ENCODE peak calls at places on chromosomes 2 and 18, in five cellular contexts. H is cardiac muscle cell, N is mucosa of descending colon, S is right cardiac atrium, V is fibroblast of lung. R is an unnamed sample.

GRCh38 chr2:28434600-28434989 is 41.9 kb downstream of the FOSL2 start:
- DNase-seq in V (no peak), H (no peak), N (no peak), S (no peak), R (no peak)

GRCh38 chr2:53944542-53944941 is 26.3 kb downstream of the PSME4 start:
- DNase-seq in H (no peak), N (no peak), S (no peak), V (no peak), R (no peak)

GRCh38 chr2:46564811-46565241 is 85.5 kb downstream of the TMEM247 start:
- DNase-seq in H (peak; percentile 95), N (no peak), S (no peak), V (no peak), R (no peak)

GRCh38 chr18:6022840-6023239 is 127.5 kb upstream of the TMEM200C start:
- DNase-seq in S (no peak), V (peak; percentile 34), H (no peak), N (no peak), R (no peak)

GRCh38 chr2:226694142-226694541 is 105.5 kb downstream of the IRS1 start:
- DNase-seq in S (no peak), V (no peak), H (no peak), N (no peak), R (no peak)

GRCh38 chr2:199278099-199278498 is 179.6 kb downstream of the SATB2 start:
- DNase-seq in N (no peak), H (no peak), V (no peak), S (no peak), R (no peak)

GRCh38 chr2:32772623-32773221 is 144.9 kb downstream of the TTC27 start:
- DNase-seq in V (peak; percentile 84), H (peak; percentile 79), S (no peak), N (peak; percentile 7), R (no peak)

GRCh38 chr2:51760441-51760840 is 728.5 kb upstream of the NRXN1 start:
- DNase-seq in S (no peak), V (no peak), H (no peak), N (no peak), R (no peak)

GRCh38 chr2:151718796-151719195 is 15.5 kb downstream of the NEB start:
- DNase-seq in H (no peak), S (no peak), V (no peak), N (no peak), R (no peak)

GRCh38 chr2:17337507-17337906 is 180.7 kb downstream of the RAD51AP2 start:
- DNase-seq in V (no peak), S (no peak), N (no peak), H (no peak), R (no peak)

GRCh38 chr2:54388093-54388492 is 68.0 kb upstream of the SPTBN1 start:
- DNase-seq in N (no peak), S (no peak), V (no peak), H (no peak), R (no peak)

GRCh38 chr2:239305771-239306170 is 95.0 kb downstream of the HDAC4 start:
- DNase-seq in H (no peak), N (no peak), S (no peak), V (no peak), R (no peak)

GRCh38 chr18:74524097-74524496 is 10.2 kb upstream of the CNDP1 start:
- DNase-seq in V (peak; percentile 54), N (peak; percentile 67), S (no peak), H (no peak), R (no peak)

GRCh38 chr2:27856386-27856785 is 33.8 kb downstream of the RBKS start:
- DNase-seq in V (no peak), S (no peak), N (no peak), H (no peak), R (no peak)

GRCh38 chr2:166494140-166494544 is at the start of gene SCN7A:
- DNase-seq in H (peak; percentile 60), S (peak; percentile 95), N (peak; percentile 15), V (peak; percentile 86), R (peak; percentile 83)

GRCh38 chr2:28389399-28390240 is 3.0 kb upstream of the FOSL2 start:
- DNase-seq in H (peak; percentile 77), V (no peak), S (no peak), N (no peak), R (no peak)

GRCh38 chr18:68507781-68508180 is 207.1 kb downstream of the TMX3 start:
- DNase-seq in N (no peak), H (no peak), S (no peak), V (no peak), R (no peak)

GRCh38 chr2:27591745-27592144 is 8.9 kb downstream of the ZNF512 start:
- DNase-seq in V (no peak), H (no peak), S (no peak), N (no peak), R (no peak)

GRCh38 chr2:240411261-240412160 is 24.0 kb upstream of the GPC1 start:
- DNase-seq in H (no peak), V (no peak), N (no peak), S (peak; percentile 31), R (no peak)

GRCh38 chr2:205171541-205171940 is 510.8 kb upstream of the NRP2 start:
- DNase-seq in N (no peak), S (no peak), H (no peak), V (no peak), R (no peak)

GRCh38 chr2:96768083-96768561 is 7.4 kb downstream of the CNNM4 start:
- DNase-seq in V (no peak), S (no peak), N (peak; percentile 72), H (no peak), R (no peak)

GRCh38 chr2:149033716-149034115 is 4.8 kb upstream of the LYPD6B start:
- DNase-seq in N (peak; percentile 74), V (no peak), S (no peak), H (no peak), R (no peak)

GRCh38 chr2:43877782-43878464 is 39.2 kb downstream of the ABCG8 start:
- DNase-seq in N (peak; percentile 84), H (peak; percentile 73), V (peak; percentile 65), S (peak; percentile 81), R (peak; percentile 38)

GRCh38 chr2:9952286-9952737 is 819 bp downstream of the GRHL1 start:
- DNase-seq in V (no peak), H (no peak), N (no peak), S (peak; percentile 30), R (no peak)

GRCh38 chr2:131543385-131543891 is 15.8 kb downstream of the CCDC74A start:
- DNase-seq in H (no peak), V (no peak), S (no peak), N (no peak), R (no peak)

GRCh38 chr18:34117319-34117718 is 107.4 kb downstream of the NOL4 start:
- DNase-seq in S (no peak), H (peak; percentile 44), V (no peak), N (no peak), R (no peak)

GRCh38 chr2:29130295-29130694 is 15.1 kb downstream of the CLIP4 start:
- DNase-seq in V (peak; percentile 86), N (no peak), H (peak; percentile 24), S (no peak), R (no peak)

GRCh38 chr18:50473896-50474295 is 86.0 kb upstream of the MAPK4 start:
- DNase-seq in S (no peak), V (no peak), H (no peak), N (no peak), R (no peak)

GRCh38 chr2:12397861-12398260 is 318.9 kb upstream of the TRIB2 start:
- DNase-seq in H (peak; percentile 13), S (no peak), V (no peak), N (peak; percentile 3), R (peak; percentile 6)

GRCh38 chr2:19823507-19823906 is 78.3 kb downstream of the TTC32 start:
- DNase-seq in S (no peak), N (no peak), H (no peak), V (no peak), R (no peak)

GRCh38 chr2:117832905-117833613 is 18.6 kb downstream of the DDX18 start:
- DNase-seq in N (peak; percentile 4), V (peak; percentile 36), S (peak; percentile 36), H (peak; percentile 73), R (no peak)

GRCh38 chr2:113895301-113895700 is 5.4 kb downstream of the ACTR3 start:
- DNase-seq in H (no peak), S (no peak), V (no peak), N (no peak), R (no peak)

GRCh38 chr2:113899166-113899565 is 9.3 kb downstream of the ACTR3 start:
- DNase-seq in V (no peak), N (no peak), S (no peak), H (no peak), R (no peak)

GRCh38 chr2:113894156-113894743 is 4.4 kb downstream of the ACTR3 start:
- DNase-seq in H (no peak), V (peak; percentile 96), S (no peak), N (no peak), R (no peak)

GRCh38 chr2:113896791-113897190 is 6.9 kb downstream of the ACTR3 start:
- DNase-seq in N (no peak), S (no peak), H (no peak), V (no peak), R (no peak)

GRCh38 chr2:113895819-113896563 is 6.1 kb downstream of the ACTR3 start:
- DNase-seq in V (no peak), H (no peak), S (no peak), N (no peak), R (no peak)
- H3K4me1 ChIP-seq in V (peaks cover 13% of the 10 kb centered on the region), H (peaks cover 51% of the 10 kb centered on the region), S (peaks cover 6% of the 10 kb centered on the region), N (peaks cover 73% of the 10 kb centered on the region), R (peaks cover 75% of the 10 kb centered on the region)

GRCh38 chr18:55318864-55319516 is 269.0 kb downstream of the TCF4 start:
- DNase-seq in S (no peak), V (peak; percentile 87), N (no peak), H (no peak), R (no peak)

GRCh38 chr18:55320399-55321255 is 267.4 kb downstream of the TCF4 start:
- DNase-seq in N (no peak), S (no peak), H (no peak), V (peak; percentile 54), R (no peak)

GRCh38 chr18:55317832-55318231 is 270.2 kb downstream of the TCF4 start:
- DNase-seq in N (no peak), H (no peak), S (no peak), V (peak; percentile 19), R (no peak)

GRCh38 chr18:55321268-55322175 is 266.5 kb downstream of the TCF4 start:
- DNase-seq in V (peak; percentile 95), N (peak; percentile 87), S (peak; percentile 98), H (peak; percentile 91), R (peak; percentile 95)

GRCh38 chr18:55319517-55319905 is 268.5 kb downstream of the TCF4 start:
- DNase-seq in S (no peak), N (no peak), V (peak; percentile 68), H (no peak), R (no peak)
- H3K4me3 ChIP-seq in S (peak overlapping the region; percentile 44), N (no peak overlapping the region), V (peak overlapping the region; percentile 90), H (no peak overlapping the region), R (peak overlapping the region; percentile 79)

DNA sequence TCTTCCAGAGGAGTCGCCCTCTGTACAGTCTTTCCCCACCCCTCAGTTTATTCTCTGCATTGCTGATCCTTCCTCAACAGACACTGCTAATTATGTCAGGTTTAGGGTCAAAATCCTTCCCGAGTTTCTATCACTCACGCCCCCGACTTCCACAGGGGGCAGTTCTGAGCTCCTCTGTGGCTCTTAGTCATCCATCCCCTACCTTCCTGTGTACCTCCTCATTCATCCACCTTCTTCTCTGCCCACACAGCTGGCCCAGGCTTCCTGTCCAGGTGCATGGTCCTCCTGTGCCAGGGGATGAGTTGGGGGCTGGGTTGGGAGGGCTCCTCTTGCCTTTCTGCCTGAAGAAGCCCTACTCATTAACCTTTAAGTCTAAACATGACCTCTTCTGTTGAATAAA is 202.9 kb downstream of the ARL4C start:
- DNase-seq in V (no peak), S (no peak), N (no peak), H (no peak), R (no peak)
- H3K4me1 ChIP-seq in V (peaks cover 6% of the 10 kb centered on the region), S (peaks cover 10% of the 10 kb centered on the region), N (no peaks in the 10 kb centered on the region), H (no peaks in the 10 kb centered on the region), R (peaks cover 7% of the 10 kb centered on the region)

GRCh38 chr2:197236816-197237215 is 73.8 kb downstream of the ANKRD44 start:
- DNase-seq in S (no peak), N (no peak), V (no peak), H (no peak), R (no peak)
- H3K4me3 ChIP-seq in S (no peak overlapping the region), N (no peak overlapping the region), V (no peak overlapping the region), H (no peak overlapping the region), R (no peak overlapping the region)